ENCODE peak calls at places on chromosomes 13 and 19, in eight cellular contexts. One of them, this sample, is unnamed.

GRCh38 chr13:74077375-74077774 is 56.8 kb downstream of the KLF12 start:
- DNase-seq in substantia nigra: no peak
- DNase-seq in NCI-H1092 treated with DMSO at 0.1 percent for 48 hours: no peak
- DNase-seq in A549: no peak
- DNase-seq in AG09319: no peak
- DNase-seq in T1000: no peak
- DNase-seq in heart left ventricle: no peak
- DNase-seq in mucosa of gallbladder: no peak
- DNase-seq in this sample: no peak

GRCh38 chr19:46604781-46605355 is 3.7 kb downstream of the CALM3 start:
- DNase-seq in A549: no peak
- DNase-seq in substantia nigra: no peak
- DNase-seq in AG09319: no peak
- DNase-seq in mucosa of gallbladder: no peak
- DNase-seq in heart left ventricle: peak
- DNase-seq in NCI-H1092 treated with DMSO at 0.1 percent for 48 hours: no peak
- DNase-seq in T1000: no peak
- DNase-seq in this sample: no peak

GRCh38 chr13:108943842-108944241 is 314.4 kb downstream of the MYO16 start:
- DNase-seq in substantia nigra: no peak
- DNase-seq in T1000: no peak
- DNase-seq in A549: no peak
- DNase-seq in heart left ventricle: no peak
- DNase-seq in NCI-H1092 treated with DMSO at 0.1 percent for 48 hours: no peak
- DNase-seq in mucosa of gallbladder: no peak
- DNase-seq in AG09319: no peak
- DNase-seq in this sample: no peak

GRCh38 chr19:49544154-49544553 is 16.4 kb downstream of the RCN3 start:
- DNase-seq in T1000: no peak
- DNase-seq in A549: no peak
- DNase-seq in substantia nigra: no peak
- DNase-seq in NCI-H1092 treated with DMSO at 0.1 percent for 48 hours: no peak
- DNase-seq in heart left ventricle: no peak
- DNase-seq in mucosa of gallbladder: no peak
- DNase-seq in AG09319: no peak
- DNase-seq in this sample: no peak

GRCh38 chr19:16470911-16471811 is 609 bp downstream of the EPS15L1 start:
- DNase-seq in substantia nigra: no peak
- DNase-seq in AG09319: no peak
- DNase-seq in heart left ventricle: peak
- DNase-seq in A549: no peak
- DNase-seq in T1000: no peak
- DNase-seq in NCI-H1092 treated with DMSO at 0.1 percent for 48 hours: peak
- DNase-seq in mucosa of gallbladder: no peak
- DNase-seq in this sample: no peak

GRCh38 chr13:35157143-35157755 is 215.2 kb downstream of the NBEA start:
- DNase-seq in T1000: no peak
- DNase-seq in heart left ventricle: peak
- DNase-seq in A549: peak
- DNase-seq in NCI-H1092 treated with DMSO at 0.1 percent for 48 hours: no peak
- DNase-seq in substantia nigra: no peak
- DNase-seq in AG09319: no peak
- DNase-seq in mucosa of gallbladder: peak
- DNase-seq in this sample: peak

GRCh38 chr19:27892500-27892899 is 1320.5 kb downstream of the UQCRFS1 start:
- DNase-seq in heart left ventricle: no peak
- DNase-seq in T1000: no peak
- DNase-seq in substantia nigra: no peak
- DNase-seq in mucosa of gallbladder: no peak
- DNase-seq in A549: no peak
- DNase-seq in NCI-H1092 treated with DMSO at 0.1 percent for 48 hours: no peak
- DNase-seq in AG09319: no peak
- DNase-seq in this sample: no peak

GRCh38 chr19:47257411-47258169 is 1.3 kb downstream of the CCDC9 start:
- DNase-seq in A549: no peak
- DNase-seq in NCI-H1092 treated with DMSO at 0.1 percent for 48 hours: no peak
- DNase-seq in mucosa of gallbladder: no peak
- DNase-seq in substantia nigra: no peak
- DNase-seq in AG09319: no peak
- DNase-seq in heart left ventricle: no peak
- DNase-seq in T1000: no peak
- DNase-seq in this sample: no peak

GRCh38 chr13:27182844-27183497 is 11.4 kb upstream of the USP12 start:
- DNase-seq in substantia nigra: no peak
- DNase-seq in T1000: peak
- DNase-seq in A549: peak
- DNase-seq in heart left ventricle: peak
- DNase-seq in mucosa of gallbladder: peak
- DNase-seq in AG09319: no peak
- DNase-seq in NCI-H1092 treated with DMSO at 0.1 percent for 48 hours: no peak
- DNase-seq in this sample: no peak

GRCh38 chr19:38298841-38299680 is 5.0 kb upstream of the C19orf33 start:
- DNase-seq in AG09319: no peak
- DNase-seq in substantia nigra: no peak
- DNase-seq in mucosa of gallbladder: no peak
- DNase-seq in heart left ventricle: no peak
- DNase-seq in T1000: no peak
- DNase-seq in NCI-H1092 treated with DMSO at 0.1 percent for 48 hours: no peak
- DNase-seq in A549: no peak
- DNase-seq in this sample: peak

GRCh38 chr19:2610637-2611482 is 91.6 kb downstream of the GNG7 start:
- DNase-seq in mucosa of gallbladder: peak
- DNase-seq in A549: peak
- DNase-seq in AG09319: peak
- DNase-seq in substantia nigra: peak
- DNase-seq in NCI-H1092 treated with DMSO at 0.1 percent for 48 hours: peak
- DNase-seq in heart left ventricle: peak
- DNase-seq in T1000: peak
- DNase-seq in this sample: peak

GRCh38 chr13:83943530-83944279 is 61.4 kb upstream of the SLITRK1 start:
- DNase-seq in mucosa of gallbladder: no peak
- DNase-seq in heart left ventricle: no peak
- DNase-seq in NCI-H1092 treated with DMSO at 0.1 percent for 48 hours: peak
- DNase-seq in substantia nigra: no peak
- DNase-seq in A549: no peak
- DNase-seq in T1000: no peak
- DNase-seq in AG09319: no peak
- DNase-seq in this sample: no peak

GRCh38 chr19:46984077-46985010 is 35.3 kb upstream of the NPAS1 start:
- DNase-seq in A549: peak
- DNase-seq in NCI-H1092 treated with DMSO at 0.1 percent for 48 hours: no peak
- DNase-seq in substantia nigra: no peak
- DNase-seq in heart left ventricle: no peak
- DNase-seq in T1000: no peak
- DNase-seq in AG09319: no peak
- DNase-seq in mucosa of gallbladder: peak
- DNase-seq in this sample: no peak

GRCh38 chr13:70188567-70188966 is 80.3 kb upstream of the KLHL1 start:
- DNase-seq in substantia nigra: no peak
- DNase-seq in AG09319: no peak
- DNase-seq in heart left ventricle: no peak
- DNase-seq in mucosa of gallbladder: peak
- DNase-seq in T1000: no peak
- DNase-seq in NCI-H1092 treated with DMSO at 0.1 percent for 48 hours: no peak
- DNase-seq in A549: no peak
- DNase-seq in this sample: no peak

GRCh38 chr19:36151144-36152051 is 849 bp downstream of the COX7A1 start:
- DNase-seq in A549: no peak
- DNase-seq in T1000: no peak
- DNase-seq in substantia nigra: no peak
- DNase-seq in heart left ventricle: peak
- DNase-seq in mucosa of gallbladder: no peak
- DNase-seq in NCI-H1092 treated with DMSO at 0.1 percent for 48 hours: no peak
- DNase-seq in AG09319: no peak
- DNase-seq in this sample: no peak

GRCh38 chr19:18388328-18389094 is 2.6 kb downstream of the GDF15 start:
- DNase-seq in heart left ventricle: peak
- DNase-seq in T1000: peak
- DNase-seq in A549: no peak
- DNase-seq in AG09319: no peak
- DNase-seq in substantia nigra: no peak
- DNase-seq in mucosa of gallbladder: peak
- DNase-seq in NCI-H1092 treated with DMSO at 0.1 percent for 48 hours: peak
- DNase-seq in this sample: no peak

GRCh38 chr13:98879965-98880364 is 97.9 kb downstream of the DOCK9 start:
- DNase-seq in A549: no peak
- DNase-seq in AG09319: no peak
- DNase-seq in T1000: no peak
- DNase-seq in mucosa of gallbladder: no peak
- DNase-seq in NCI-H1092 treated with DMSO at 0.1 percent for 48 hours: peak
- DNase-seq in substantia nigra: no peak
- DNase-seq in heart left ventricle: no peak
- DNase-seq in this sample: no peak

GRCh38 chr13:66430266-66430665 is 799.9 kb downstream of the PCDH9 start:
- DNase-seq in AG09319: no peak
- DNase-seq in T1000: no peak
- DNase-seq in NCI-H1092 treated with DMSO at 0.1 percent for 48 hours: no peak
- DNase-seq in A549: no peak
- DNase-seq in mucosa of gallbladder: no peak
- DNase-seq in heart left ventricle: no peak
- DNase-seq in substantia nigra: no peak
- DNase-seq in this sample: no peak

GRCh38 chr19:14149509-14149994 is 13.2 kb upstream of the ASF1B start:
- DNase-seq in heart left ventricle: peak
- DNase-seq in substantia nigra: peak
- DNase-seq in AG09319: no peak
- DNase-seq in A549: no peak
- DNase-seq in NCI-H1092 treated with DMSO at 0.1 percent for 48 hours: no peak
- DNase-seq in mucosa of gallbladder: peak
- DNase-seq in T1000: no peak
- DNase-seq in this sample: no peak

GRCh38 chr13:36163809-36164308 is 32.7 kb upstream of the DCLK1 start:
- DNase-seq in A549: no peak
- DNase-seq in heart left ventricle: peak
- DNase-seq in mucosa of gallbladder: no peak
- DNase-seq in T1000: peak
- DNase-seq in AG09319: peak
- DNase-seq in NCI-H1092 treated with DMSO at 0.1 percent for 48 hours: peak
- DNase-seq in substantia nigra: no peak
- DNase-seq in this sample: peak

GRCh38 chr13:28001049-28001448 is 12.6 kb upstream of the URAD start:
- DNase-seq in substantia nigra: no peak
- DNase-seq in T1000: no peak
- DNase-seq in mucosa of gallbladder: no peak
- DNase-seq in heart left ventricle: no peak
- DNase-seq in NCI-H1092 treated with DMSO at 0.1 percent for 48 hours: no peak
- DNase-seq in AG09319: no peak
- DNase-seq in A549: no peak
- DNase-seq in this sample: no peak

GRCh38 chr19:56538761-56539263 is at the start of gene ZFP28:
- DNase-seq in NCI-H1092 treated with DMSO at 0.1 percent for 48 hours: peak
- DNase-seq in substantia nigra: no peak
- DNase-seq in AG09319: no peak
- DNase-seq in T1000: no peak
- DNase-seq in heart left ventricle: peak
- DNase-seq in A549: no peak
- DNase-seq in mucosa of gallbladder: peak
- DNase-seq in this sample: no peak

GRCh38 chr19:38049105-38049649 is 142.2 kb downstream of the SIPA1L3 start:
- DNase-seq in AG09319: no peak
- DNase-seq in NCI-H1092 treated with DMSO at 0.1 percent for 48 hours: no peak
- DNase-seq in heart left ventricle: no peak
- DNase-seq in A549: no peak
- DNase-seq in substantia nigra: no peak
- DNase-seq in T1000: no peak
- DNase-seq in mucosa of gallbladder: no peak
- DNase-seq in this sample: no peak

GRCh38 chr13:43116242-43116641 is 92.9 kb downstream of the DNAJC15 start:
- DNase-seq in A549: no peak
- DNase-seq in mucosa of gallbladder: no peak
- DNase-seq in substantia nigra: no peak
- DNase-seq in AG09319: no peak
- DNase-seq in T1000: no peak
- DNase-seq in NCI-H1092 treated with DMSO at 0.1 percent for 48 hours: no peak
- DNase-seq in heart left ventricle: no peak
- DNase-seq in this sample: no peak

GRCh38 chr13:79679334-79679733 is 198.4 kb downstream of the NDFIP2 start:
- DNase-seq in T1000: no peak
- DNase-seq in heart left ventricle: peak
- DNase-seq in substantia nigra: no peak
- DNase-seq in A549: peak
- DNase-seq in NCI-H1092 treated with DMSO at 0.1 percent for 48 hours: peak
- DNase-seq in mucosa of gallbladder: peak
- DNase-seq in AG09319: peak
- DNase-seq in this sample: peak

GRCh38 chr19:10554760-10555612 is 10.8 kb downstream of the KRI1 start:
- DNase-seq in heart left ventricle: no peak
- DNase-seq in mucosa of gallbladder: no peak
- DNase-seq in NCI-H1092 treated with DMSO at 0.1 percent for 48 hours: no peak
- DNase-seq in A549: no peak
- DNase-seq in T1000: no peak
- DNase-seq in substantia nigra: no peak
- DNase-seq in AG09319: no peak
- DNase-seq in this sample: no peak

GRCh38 chr13:48508001-48508400 is 24.9 kb downstream of the RCBTB2 start:
- DNase-seq in mucosa of gallbladder: no peak
- DNase-seq in heart left ventricle: no peak
- DNase-seq in T1000: no peak
- DNase-seq in NCI-H1092 treated with DMSO at 0.1 percent for 48 hours: no peak
- DNase-seq in AG09319: no peak
- DNase-seq in A549: no peak
- DNase-seq in substantia nigra: no peak
- DNase-seq in this sample: no peak

GRCh38 chr13:60121288-60121687 is 42.4 kb downstream of the DIAPH3 start:
- DNase-seq in mucosa of gallbladder: no peak
- DNase-seq in NCI-H1092 treated with DMSO at 0.1 percent for 48 hours: no peak
- DNase-seq in A549: no peak
- DNase-seq in substantia nigra: no peak
- DNase-seq in T1000: no peak
- DNase-seq in AG09319: no peak
- DNase-seq in heart left ventricle: no peak
- DNase-seq in this sample: no peak

GRCh38 chr19:4745986-4746385 is 22.3 kb upstream of the DPP9 start:
- DNase-seq in heart left ventricle: no peak
- DNase-seq in A549: no peak
- DNase-seq in AG09319: no peak
- DNase-seq in mucosa of gallbladder: no peak
- DNase-seq in T1000: no peak
- DNase-seq in NCI-H1092 treated with DMSO at 0.1 percent for 48 hours: no peak
- DNase-seq in substantia nigra: no peak
- DNase-seq in this sample: no peak

GRCh38 chr19:51687791-51688664 is 5.1 kb upstream of the SPACA6 start:
- DNase-seq in substantia nigra: peak
- DNase-seq in heart left ventricle: peak
- DNase-seq in AG09319: no peak
- DNase-seq in T1000: peak
- DNase-seq in A549: peak
- DNase-seq in mucosa of gallbladder: peak
- DNase-seq in NCI-H1092 treated with DMSO at 0.1 percent for 48 hours: peak
- DNase-seq in this sample: no peak

GRCh38 chr19:34362679-34363069 is 2.3 kb upstream of the GPI start:
- DNase-seq in A549: no peak
- DNase-seq in heart left ventricle: no peak
- DNase-seq in mucosa of gallbladder: no peak
- DNase-seq in AG09319: no peak
- DNase-seq in substantia nigra: no peak
- DNase-seq in T1000: no peak
- DNase-seq in NCI-H1092 treated with DMSO at 0.1 percent for 48 hours: no peak
- DNase-seq in this sample: no peak

GRCh38 chr13:80144493-80144892 is 196.4 kb downstream of the SPRY2 start:
- DNase-seq in AG09319: no peak
- DNase-seq in T1000: no peak
- DNase-seq in heart left ventricle: no peak
- DNase-seq in mucosa of gallbladder: no peak
- DNase-seq in substantia nigra: no peak
- DNase-seq in NCI-H1092 treated with DMSO at 0.1 percent for 48 hours: no peak
- DNase-seq in A549: no peak
- DNase-seq in this sample: no peak

GRCh38 chr13:109336730-109337129 is 449.7 kb downstream of the IRS2 start:
- DNase-seq in substantia nigra: no peak
- DNase-seq in heart left ventricle: no peak
- DNase-seq in AG09319: peak
- DNase-seq in T1000: no peak
- DNase-seq in NCI-H1092 treated with DMSO at 0.1 percent for 48 hours: no peak
- DNase-seq in mucosa of gallbladder: no peak
- DNase-seq in A549: no peak
- DNase-seq in this sample: no peak

GRCh38 chr13:110126391-110126961 is 180.5 kb downstream of the COL4A1 start:
- DNase-seq in mucosa of gallbladder: peak
- DNase-seq in heart left ventricle: peak
- DNase-seq in T1000: peak
- DNase-seq in AG09319: peak
- DNase-seq in substantia nigra: no peak
- DNase-seq in A549: no peak
- DNase-seq in NCI-H1092 treated with DMSO at 0.1 percent for 48 hours: peak
- DNase-seq in this sample: no peak

This sample was measured in smooth muscle cell of the brain vasculature.